ENCODE peak calls at places on chromosomes 7 and 10, in nine cellular contexts. One of them, this sample, is unnamed.

GRCh38 chr7:149785983-149786382 is 12.6 kb upstream of the ZNF467 start:
- DNase-seq in HCT116: no peak
- DNase-seq in spleen: no peak
- DNase-seq in sigmoid colon: no peak
- DNase-seq in testis: no peak
- DNase-seq in right lobe of liver: no peak
- DNase-seq in gastrocnemius medialis: no peak
- DNase-seq in GM12891: no peak
- DNase-seq in transverse colon: no peak
- DNase-seq in this sample: no peak

GRCh38 chr7:11623093-11623678 is 208.8 kb downstream of the THSD7A start:
- DNase-seq in HCT116: no peak
- DNase-seq in spleen: no peak
- DNase-seq in sigmoid colon: no peak
- DNase-seq in testis: no peak
- DNase-seq in right lobe of liver: no peak
- DNase-seq in gastrocnemius medialis: no peak
- DNase-seq in GM12891: no peak
- DNase-seq in transverse colon: no peak
- DNase-seq in this sample: no peak

GRCh38 chr7:142385528-142386340 is 127.9 kb upstream of the PRSS58 start:
- DNase-seq in HCT116: peak
- DNase-seq in spleen: no peak
- DNase-seq in sigmoid colon: no peak
- DNase-seq in testis: peak
- DNase-seq in right lobe of liver: no peak
- DNase-seq in gastrocnemius medialis: no peak
- DNase-seq in GM12891: peak
- DNase-seq in transverse colon: peak
- DNase-seq in this sample: no peak

GRCh38 chr10:33263453-33263852 is 71.0 kb downstream of the NRP1 start:
- DNase-seq in HCT116: no peak
- DNase-seq in spleen: no peak
- DNase-seq in sigmoid colon: no peak
- DNase-seq in testis: no peak
- DNase-seq in right lobe of liver: no peak
- DNase-seq in gastrocnemius medialis: no peak
- DNase-seq in GM12891: no peak
- DNase-seq in transverse colon: no peak
- DNase-seq in this sample: no peak

GRCh38 chr7:74267756-74268565 is 13.8 kb upstream of the RFC2 start:
- DNase-seq in HCT116: no peak
- DNase-seq in spleen: no peak
- DNase-seq in sigmoid colon: no peak
- DNase-seq in testis: no peak
- DNase-seq in right lobe of liver: no peak
- DNase-seq in gastrocnemius medialis: no peak
- DNase-seq in GM12891: no peak
- DNase-seq in transverse colon: no peak
- DNase-seq in this sample: no peak

GRCh38 chr10:103793429-103793828 is 61.9 kb downstream of the SH3PXD2A start:
- DNase-seq in HCT116: no peak
- DNase-seq in spleen: no peak
- DNase-seq in sigmoid colon: no peak
- DNase-seq in testis: no peak
- DNase-seq in right lobe of liver: no peak
- DNase-seq in gastrocnemius medialis: no peak
- DNase-seq in GM12891: no peak
- DNase-seq in transverse colon: peak
- DNase-seq in this sample: no peak

GRCh38 chr7:100604976-100605911 is 3.1 kb downstream of the PCOLCE start:
- DNase-seq in HCT116: no peak
- DNase-seq in spleen: peak
- DNase-seq in sigmoid colon: peak
- DNase-seq in testis: no peak
- DNase-seq in right lobe of liver: peak
- DNase-seq in gastrocnemius medialis: no peak
- DNase-seq in GM12891: no peak
- DNase-seq in transverse colon: peak
- DNase-seq in this sample: peak

GRCh38 chr7:128937271-128937646 is 468 bp upstream of the IRF5 start:
- DNase-seq in HCT116: no peak
- DNase-seq in spleen: no peak
- DNase-seq in sigmoid colon: peak
- DNase-seq in testis: no peak
- DNase-seq in right lobe of liver: no peak
- DNase-seq in gastrocnemius medialis: no peak
- DNase-seq in GM12891: no peak
- DNase-seq in transverse colon: no peak
- DNase-seq in this sample: no peak

GRCh38 chr10:122911889-122912484 is 1.6 kb downstream of the FAM24A start:
- DNase-seq in HCT116: no peak
- DNase-seq in spleen: no peak
- DNase-seq in sigmoid colon: no peak
- DNase-seq in testis: peak
- DNase-seq in right lobe of liver: peak
- DNase-seq in gastrocnemius medialis: no peak
- DNase-seq in GM12891: peak
- DNase-seq in transverse colon: peak
- DNase-seq in this sample: peak

GRCh38 chr7:100865372-100865911 is 1.7 kb upstream of the TRIP6 start:
- DNase-seq in HCT116: peak
- DNase-seq in spleen: peak
- DNase-seq in sigmoid colon: no peak
- DNase-seq in testis: no peak
- DNase-seq in right lobe of liver: no peak
- DNase-seq in gastrocnemius medialis: no peak
- DNase-seq in GM12891: no peak
- DNase-seq in transverse colon: no peak
- DNase-seq in this sample: no peak

GRCh38 chr7:154304740-154305679 is 252.8 kb downstream of the DPP6 start:
- DNase-seq in HCT116: no peak
- DNase-seq in spleen: no peak
- DNase-seq in sigmoid colon: no peak
- DNase-seq in testis: no peak
- DNase-seq in right lobe of liver: no peak
- DNase-seq in gastrocnemius medialis: no peak
- DNase-seq in GM12891: no peak
- DNase-seq in transverse colon: no peak
- DNase-seq in this sample: no peak

DNA sequence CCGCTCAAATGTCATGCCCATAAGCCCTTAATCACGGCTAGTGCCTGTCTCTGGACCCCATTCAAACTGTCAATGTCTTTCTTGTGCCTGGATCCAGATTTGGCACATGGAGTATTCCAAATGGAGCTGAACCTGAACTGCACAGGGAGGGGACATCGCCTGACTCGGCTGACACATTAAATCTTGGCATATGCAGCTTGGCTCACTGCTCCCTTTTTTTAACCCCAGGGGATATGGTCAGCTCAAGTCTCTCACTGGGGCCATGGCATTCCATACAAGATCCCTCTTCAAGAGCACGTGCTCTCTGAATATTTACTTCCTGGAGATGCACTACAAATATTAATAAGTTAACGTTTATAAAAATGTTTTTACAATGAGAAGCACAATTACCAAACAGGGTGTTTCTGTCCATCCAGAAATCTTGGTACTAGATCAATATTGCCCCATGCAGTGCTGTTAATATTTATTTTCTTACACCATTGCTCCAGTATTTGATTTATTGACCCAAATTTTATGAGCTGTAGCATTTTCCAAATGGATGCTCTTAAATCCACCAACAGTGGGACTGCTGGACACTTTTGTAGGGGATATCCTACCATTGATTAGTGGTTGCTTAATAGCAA is 57.4 kb downstream of the FGFR2 start:
- DNase-seq in HCT116: no peak
- DNase-seq in spleen: no peak
- DNase-seq in sigmoid colon: no peak
- DNase-seq in testis: no peak
- DNase-seq in right lobe of liver: no peak
- DNase-seq in gastrocnemius medialis: no peak
- DNase-seq in GM12891: no peak
- DNase-seq in transverse colon: no peak
- DNase-seq in this sample: no peak
- TF ChIP-seq POLR2A in HCT116: no peak
- TF ChIP-seq POLR2A in spleen: no peak
- TF ChIP-seq POLR2A in sigmoid colon: no peak
- TF ChIP-seq POLR2A in testis: no peak
- TF ChIP-seq POLR2A in right lobe of liver: no peak
- TF ChIP-seq POLR2A in gastrocnemius medialis: no peak
- TF ChIP-seq POLR2A in GM12891: no peak
- TF ChIP-seq POLR2A in transverse colon: no peak
- TF ChIP-seq POLR2A in this sample: no peak

GRCh38 chr10:70381491-70382421 is 669 bp downstream of the LRRC20 start:
- DNase-seq in HCT116: no peak
- DNase-seq in spleen: peak
- DNase-seq in sigmoid colon: peak
- DNase-seq in testis: no peak
- DNase-seq in right lobe of liver: peak
- DNase-seq in gastrocnemius medialis: peak
- DNase-seq in GM12891: peak
- DNase-seq in transverse colon: peak
- DNase-seq in this sample: peak
- TF ChIP-seq POLR2A in HCT116: no peak
- TF ChIP-seq POLR2A in spleen: no peak
- TF ChIP-seq POLR2A in sigmoid colon: no peak
- TF ChIP-seq POLR2A in testis: no peak
- TF ChIP-seq POLR2A in right lobe of liver: no peak
- TF ChIP-seq POLR2A in gastrocnemius medialis: peak
- TF ChIP-seq POLR2A in GM12891: no peak
- TF ChIP-seq POLR2A in transverse colon: no peak
- TF ChIP-seq POLR2A in this sample: no peak

GRCh38 chr7:92134271-92135099 is at the start of gene CYP51A1:
- DNase-seq in HCT116: peak
- DNase-seq in spleen: peak
- DNase-seq in sigmoid colon: peak
- DNase-seq in testis: peak
- DNase-seq in right lobe of liver: peak
- DNase-seq in gastrocnemius medialis: peak
- DNase-seq in GM12891: peak
- DNase-seq in transverse colon: peak
- DNase-seq in this sample: peak

GRCh38 chr7:92133737-92134270 is 473 bp downstream of the CYP51A1 start:
- DNase-seq in HCT116: peak
- DNase-seq in spleen: peak
- DNase-seq in sigmoid colon: peak
- DNase-seq in testis: peak
- DNase-seq in right lobe of liver: peak
- DNase-seq in gastrocnemius medialis: peak
- DNase-seq in GM12891: peak
- DNase-seq in transverse colon: peak
- DNase-seq in this sample: peak

GRCh38 chr7:92137531-92137930 is 3.3 kb upstream of the CYP51A1 start:
- DNase-seq in HCT116: no peak
- DNase-seq in spleen: no peak
- DNase-seq in sigmoid colon: no peak
- DNase-seq in testis: no peak
- DNase-seq in right lobe of liver: no peak
- DNase-seq in gastrocnemius medialis: no peak
- DNase-seq in GM12891: no peak
- DNase-seq in transverse colon: no peak
- DNase-seq in this sample: no peak

GRCh38 chr7:92135100-92135429 is 788 bp upstream of the CYP51A1 start:
- DNase-seq in HCT116: no peak
- DNase-seq in spleen: no peak
- DNase-seq in sigmoid colon: no peak
- DNase-seq in testis: peak
- DNase-seq in right lobe of liver: peak
- DNase-seq in gastrocnemius medialis: no peak
- DNase-seq in GM12891: no peak
- DNase-seq in transverse colon: peak
- DNase-seq in this sample: peak

DNA sequence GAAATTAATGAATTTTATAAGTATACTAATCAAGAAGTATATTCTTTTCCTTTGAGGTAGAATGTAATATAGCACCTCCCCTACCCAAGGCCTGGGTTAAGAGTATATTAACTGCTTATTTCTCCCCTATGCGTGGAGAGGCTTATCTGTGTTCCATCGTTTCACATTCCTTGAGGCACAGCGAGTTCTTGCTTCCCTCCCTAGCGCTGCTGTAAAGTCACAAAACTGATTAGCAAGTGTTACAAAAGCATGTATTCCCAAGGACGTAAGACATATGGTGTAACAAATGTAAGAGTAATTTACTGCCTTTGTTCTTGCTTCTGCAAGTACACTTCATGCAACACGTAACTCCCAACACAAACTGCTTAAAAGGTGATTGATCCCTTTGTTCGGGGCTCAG is 1.2 kb upstream of the CYP51A1 start:
- DNase-seq in HCT116: no peak
- DNase-seq in spleen: no peak
- DNase-seq in sigmoid colon: no peak
- DNase-seq in testis: peak
- DNase-seq in right lobe of liver: no peak
- DNase-seq in gastrocnemius medialis: no peak
- DNase-seq in GM12891: no peak
- DNase-seq in transverse colon: no peak
- DNase-seq in this sample: no peak
- TF ChIP-seq POLR2A in HCT116: no peak
- TF ChIP-seq POLR2A in spleen: no peak
- TF ChIP-seq POLR2A in sigmoid colon: no peak
- TF ChIP-seq POLR2A in testis: no peak
- TF ChIP-seq POLR2A in right lobe of liver: no peak
- TF ChIP-seq POLR2A in gastrocnemius medialis: no peak
- TF ChIP-seq POLR2A in GM12891: no peak
- TF ChIP-seq POLR2A in transverse colon: no peak
- TF ChIP-seq POLR2A in this sample: no peak

GRCh38 chr10:17229967-17230682 is 2.1 kb downstream of the VIM start:
- DNase-seq in HCT116: peak
- DNase-seq in spleen: peak
- DNase-seq in sigmoid colon: peak
- DNase-seq in testis: peak
- DNase-seq in right lobe of liver: peak
- DNase-seq in gastrocnemius medialis: peak
- DNase-seq in GM12891: no peak
- DNase-seq in transverse colon: peak
- DNase-seq in this sample: peak

GRCh38 chr10:17228081-17229015 is at the start of gene VIM:
- DNase-seq in HCT116: peak
- DNase-seq in spleen: peak
- DNase-seq in sigmoid colon: peak
- DNase-seq in testis: peak
- DNase-seq in right lobe of liver: peak
- DNase-seq in gastrocnemius medialis: peak
- DNase-seq in GM12891: no peak
- DNase-seq in transverse colon: peak
- DNase-seq in this sample: peak

GRCh38 chr10:17229717-17229966 is 1.6 kb downstream of the VIM start:
- DNase-seq in HCT116: no peak
- DNase-seq in spleen: no peak
- DNase-seq in sigmoid colon: no peak
- DNase-seq in testis: no peak
- DNase-seq in right lobe of liver: no peak
- DNase-seq in gastrocnemius medialis: no peak
- DNase-seq in GM12891: no peak
- DNase-seq in transverse colon: no peak
- DNase-seq in this sample: no peak

GRCh38 chr10:17227367-17228080 is 517 bp upstream of the VIM start:
- DNase-seq in HCT116: no peak
- DNase-seq in spleen: no peak
- DNase-seq in sigmoid colon: no peak
- DNase-seq in testis: no peak
- DNase-seq in right lobe of liver: no peak
- DNase-seq in gastrocnemius medialis: no peak
- DNase-seq in GM12891: no peak
- DNase-seq in transverse colon: no peak
- DNase-seq in this sample: no peak

GRCh38 chr10:17229016-17229716 is 1.1 kb downstream of the VIM start:
- DNase-seq in HCT116: no peak
- DNase-seq in spleen: peak
- DNase-seq in sigmoid colon: peak
- DNase-seq in testis: peak
- DNase-seq in right lobe of liver: peak
- DNase-seq in gastrocnemius medialis: peak
- DNase-seq in GM12891: no peak
- DNase-seq in transverse colon: peak
- DNase-seq in this sample: peak
- TF ChIP-seq POLR2A in HCT116: no peak
- TF ChIP-seq POLR2A in spleen: peak
- TF ChIP-seq POLR2A in sigmoid colon: peak
- TF ChIP-seq POLR2A in testis: no peak
- TF ChIP-seq POLR2A in right lobe of liver: peak
- TF ChIP-seq POLR2A in gastrocnemius medialis: peak
- TF ChIP-seq POLR2A in GM12891: peak
- TF ChIP-seq POLR2A in transverse colon: peak
- TF ChIP-seq POLR2A in this sample: peak

This sample was measured in ovary.